ENCODE peak calls at places on chromosome 11, in six cellular contexts. One of them, this sample, is unnamed.

GRCh38 chr11:64134963-64135362 is 30.9 kb downstream of the MACROD1 start:
- ATAC-seq in CD4-positive, alpha-beta T cell: no peak
- ATAC-seq in sciatic nerve: no peak
- ATAC-seq in stimulated activated naive CD8-positive, alpha-beta T cell treated with anti-CD3 and anti-CD28 coated beads, Interleukin-15, amount 100 ng/mL, for 72 hours: no peak
- ATAC-seq in gastroesophageal sphincter: no peak
- ATAC-seq in pancreas: no peak
- ATAC-seq in this sample: no peak

GRCh38 chr11:68353118-68353517 is 40.7 kb downstream of the LRP5 start:
- ATAC-seq in CD4-positive, alpha-beta T cell: no peak
- ATAC-seq in sciatic nerve: no peak
- ATAC-seq in stimulated activated naive CD8-positive, alpha-beta T cell treated with anti-CD3 and anti-CD28 coated beads, Interleukin-15, amount 100 ng/mL, for 72 hours: no peak
- ATAC-seq in gastroesophageal sphincter: no peak
- ATAC-seq in pancreas: no peak
- ATAC-seq in this sample: no peak

GRCh38 chr11:107849791-107850190 is 8.8 kb downstream of the SLC35F2 start:
- ATAC-seq in CD4-positive, alpha-beta T cell: no peak
- ATAC-seq in sciatic nerve: no peak
- ATAC-seq in stimulated activated naive CD8-positive, alpha-beta T cell treated with anti-CD3 and anti-CD28 coated beads, Interleukin-15, amount 100 ng/mL, for 72 hours: peak
- ATAC-seq in gastroesophageal sphincter: no peak
- ATAC-seq in pancreas: no peak
- ATAC-seq in this sample: no peak

GRCh38 chr11:12280838-12281565 is 96.4 kb upstream of the PARVA start:
- ATAC-seq in CD4-positive, alpha-beta T cell: no peak
- ATAC-seq in sciatic nerve: peak
- ATAC-seq in stimulated activated naive CD8-positive, alpha-beta T cell treated with anti-CD3 and anti-CD28 coated beads, Interleukin-15, amount 100 ng/mL, for 72 hours: peak
- ATAC-seq in gastroesophageal sphincter: no peak
- ATAC-seq in pancreas: no peak
- ATAC-seq in this sample: no peak

GRCh38 chr11:17298302-17298701 is 21.8 kb downstream of the NUCB2 start:
- ATAC-seq in CD4-positive, alpha-beta T cell: no peak
- ATAC-seq in sciatic nerve: no peak
- ATAC-seq in stimulated activated naive CD8-positive, alpha-beta T cell treated with anti-CD3 and anti-CD28 coated beads, Interleukin-15, amount 100 ng/mL, for 72 hours: peak
- ATAC-seq in gastroesophageal sphincter: no peak
- ATAC-seq in pancreas: no peak
- ATAC-seq in this sample: peak

GRCh38 chr11:6405039-6405667 is 13.7 kb downstream of the APBB1 start:
- ATAC-seq in CD4-positive, alpha-beta T cell: no peak
- ATAC-seq in sciatic nerve: peak
- ATAC-seq in stimulated activated naive CD8-positive, alpha-beta T cell treated with anti-CD3 and anti-CD28 coated beads, Interleukin-15, amount 100 ng/mL, for 72 hours: no peak
- ATAC-seq in gastroesophageal sphincter: peak
- ATAC-seq in pancreas: peak
- ATAC-seq in this sample: no peak

GRCh38 chr11:429931-430456 is 11.8 kb downstream of the ANO9 start:
- ATAC-seq in CD4-positive, alpha-beta T cell: no peak
- ATAC-seq in sciatic nerve: no peak
- ATAC-seq in stimulated activated naive CD8-positive, alpha-beta T cell treated with anti-CD3 and anti-CD28 coated beads, Interleukin-15, amount 100 ng/mL, for 72 hours: no peak
- ATAC-seq in gastroesophageal sphincter: no peak
- ATAC-seq in pancreas: no peak
- ATAC-seq in this sample: no peak

GRCh38 chr11:69080361-69080973 is 31.7 kb downstream of the TPCN2 start:
- ATAC-seq in CD4-positive, alpha-beta T cell: peak
- ATAC-seq in sciatic nerve: no peak
- ATAC-seq in stimulated activated naive CD8-positive, alpha-beta T cell treated with anti-CD3 and anti-CD28 coated beads, Interleukin-15, amount 100 ng/mL, for 72 hours: peak
- ATAC-seq in gastroesophageal sphincter: no peak
- ATAC-seq in pancreas: no peak
- ATAC-seq in this sample: no peak

GRCh38 chr11:28339488-28339887 is 231.3 kb downstream of the METTL15 start:
- ATAC-seq in CD4-positive, alpha-beta T cell: no peak
- ATAC-seq in sciatic nerve: no peak
- ATAC-seq in stimulated activated naive CD8-positive, alpha-beta T cell treated with anti-CD3 and anti-CD28 coated beads, Interleukin-15, amount 100 ng/mL, for 72 hours: no peak
- ATAC-seq in gastroesophageal sphincter: no peak
- ATAC-seq in pancreas: no peak
- ATAC-seq in this sample: no peak

This sample was measured in stimulated activated memory B cell treated with anti-CD40 and anti-IgM and Interleukin-4, amounts not matched to agents 10 μg/mL and 1 μg/mL and 100 μg/mL, for 72 hours.